ENCODE peak calls at places on chromosomes 11 and 22, in six cellular contexts. G is trophoblast cell, W is IMR-90, R is neuronal stem cell, M is mesenchymal stem cell, V is H1. X is an unnamed sample.

GRCh38 chr11:121448431-121448941 is 3.6 kb upstream of the SORL1 start:
- DNase-seq in G (no peak), W (peak; percentile 3), R (no peak), M (no peak), V (no peak), X (no peak)

GRCh38 chr22:35589071-35589735 is 27.9 kb downstream of the MB start:
- DNase-seq in G (peak; percentile 100), W (peak; percentile 77), R (no peak), M (peak; percentile 95), V (peak; percentile 31), X (no peak)

GRCh38 chr11:76680517-76681425 is 10.2 kb upstream of the LRRC32 start:
- DNase-seq in G (peak; percentile 47), W (peak; percentile 66), R (peak; percentile 76), M (peak; percentile 77), V (peak; percentile 49), X (peak; percentile 88)

GRCh38 chr11:35045219-35045819 is 93.7 kb upstream of the CD44 start:
- DNase-seq in G (no peak), W (no peak), R (no peak), M (peak; percentile 44), V (no peak), X (no peak)

GRCh38 chr11:79676396-79676795 is 235.6 kb upstream of the TENM4 start:
- DNase-seq in G (no peak), W (no peak), R (no peak), M (no peak), V (no peak), X (no peak)

GRCh38 chr22:21771631-21771976 is 36.0 kb upstream of the YPEL1 start:
- DNase-seq in G (no peak), W (no peak), R (no peak), M (no peak), V (no peak), X (no peak)

GRCh38 chr11:28962492-28962891 is 854.3 kb downstream of the METTL15 start:
- DNase-seq in G (no peak), W (no peak), R (no peak), M (no peak), V (no peak), X (no peak)

GRCh38 chr11:121249039-121249663 is 43.4 kb upstream of the SC5D start:
- DNase-seq in G (peak; percentile 39), W (peak; percentile 48), R (peak; percentile 29), M (peak; percentile 61), V (no peak), X (no peak)

GRCh38 chr11:114044042-114044871 is 15.3 kb upstream of the ZBTB16 start:
- DNase-seq in G (no peak), W (no peak), R (no peak), M (peak; percentile 80), V (no peak), X (no peak)

GRCh38 chr11:131824766-131825165 is 454.4 kb downstream of the NTM start:
- DNase-seq in G (no peak), W (peak; percentile 2), R (no peak), M (peak; percentile 27), V (no peak), X (no peak)

GRCh38 chr11:46277623-46278386 is at the start of gene CREB3L1:
- DNase-seq in G (no peak), W (no peak), R (no peak), M (no peak), V (no peak), X (peak; percentile 69)

GRCh38 chr11:65416341-65417185 is 6.0 kb upstream of the NEAT1 start:
- DNase-seq in G (peak; percentile 88), W (peak; percentile 71), R (peak; percentile 84), M (peak; percentile 85), V (peak; percentile 68), X (peak; percentile 91)

GRCh38 chr11:122267602-122268001 is 151.6 kb upstream of the BLID start:
- DNase-seq in G (no peak), W (peak; percentile 56), R (no peak), M (peak; percentile 17), V (no peak), X (no peak)

GRCh38 chr11:121838571-121838970 is 277.4 kb downstream of the BLID start:
- DNase-seq in G (no peak), W (no peak), R (no peak), M (no peak), V (no peak), X (no peak)

GRCh38 chr11:74011360-74012071 is 2.6 kb upstream of the UCP3 start:
- DNase-seq in G (no peak), W (peak; percentile 38), R (no peak), M (peak; percentile 63), V (no peak), X (no peak)

GRCh38 chr11:1073261-1073724 is 1.4 kb upstream of the MUC2 start:
- DNase-seq in G (no peak), W (peak; percentile 46), R (no peak), M (no peak), V (no peak), X (no peak)

GRCh38 chr11:76554767-76555166 is 109.9 kb downstream of the EMSY start:
- DNase-seq in G (no peak), W (no peak), R (no peak), M (no peak), V (no peak), X (no peak)

GRCh38 chr11:72243567-72244316 is at the start of gene PHOX2A:
- DNase-seq in G (no peak), W (no peak), R (no peak), M (no peak), V (no peak), X (peak; percentile 65)

GRCh38 chr22:35065796-35066218 is at the start of gene ISX:
- DNase-seq in G (no peak), W (no peak), R (no peak), M (no peak), V (no peak), X (no peak)

GRCh38 chr11:102555091-102555490 is 24.5 kb upstream of the MMP7 start:
- DNase-seq in G (no peak), W (no peak), R (no peak), M (no peak), V (no peak), X (no peak)

GRCh38 chr22:46320716-46321386 is 14.7 kb upstream of the TRMU start:
- DNase-seq in G (no peak), W (no peak), R (no peak), M (no peak), V (no peak), X (no peak)

GRCh38 chr11:109132539-109132938 is 289.5 kb upstream of the C11orf87 start:
- DNase-seq in G (peak; percentile 1), W (no peak), R (no peak), M (no peak), V (no peak), X (peak; percentile 47)

GRCh38 chr22:42684462-42685195 is 35.4 kb upstream of the CYB5R3 start:
- DNase-seq in G (no peak), W (no peak), R (no peak), M (no peak), V (no peak), X (no peak)

GRCh38 chr22:50606561-50607365 is 6.2 kb downstream of the MAPK8IP2 start:
- DNase-seq in G (no peak), W (no peak), R (no peak), M (no peak), V (no peak), X (no peak)

GRCh38 chr22:26585104-26585790 is 4.7 kb downstream of the TPST2 start:
- DNase-seq in G (no peak), W (peak; percentile 79), R (no peak), M (peak; percentile 71), V (no peak), X (no peak)

GRCh38 chr11:122197055-122197987 is 81.3 kb upstream of the BLID start:
- DNase-seq in G (no peak), W (peak; percentile 99), R (no peak), M (peak; percentile 98), V (no peak), X (no peak)

DNA sequence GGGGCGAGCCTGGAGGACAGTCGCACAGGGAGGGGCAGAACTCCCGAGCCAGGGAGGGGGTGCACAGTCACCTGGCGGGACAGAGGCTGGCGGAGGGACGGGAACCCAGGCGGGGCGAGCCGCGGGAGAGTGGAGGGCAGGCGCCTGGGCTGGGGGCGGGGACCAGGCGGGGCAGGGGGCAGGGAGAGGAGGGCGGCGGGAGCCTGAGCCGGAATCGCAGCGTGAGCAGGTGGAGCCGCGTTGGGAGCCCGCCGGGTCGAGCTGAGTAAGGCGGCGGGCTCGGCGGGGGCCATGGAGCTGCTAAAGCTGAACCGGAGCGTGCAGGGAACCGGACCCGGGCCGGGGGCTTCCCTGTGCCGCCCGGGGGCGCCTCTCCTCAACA is at the start of gene CCKBR:
- DNase-seq in G (no peak), W (no peak), R (peak; percentile 43), M (no peak), V (no peak), X (peak; percentile 65)
- H3K23ac ChIP-seq in G (no peak within 1 kb of the TSS), W (peak within 1 kb of the TSS; percentile 27), R (peak within 1 kb of the TSS; percentile 75), M (no peak within 1 kb of the TSS), V (no peak within 1 kb of the TSS), X (no peak within 1 kb of the TSS)

DNA sequence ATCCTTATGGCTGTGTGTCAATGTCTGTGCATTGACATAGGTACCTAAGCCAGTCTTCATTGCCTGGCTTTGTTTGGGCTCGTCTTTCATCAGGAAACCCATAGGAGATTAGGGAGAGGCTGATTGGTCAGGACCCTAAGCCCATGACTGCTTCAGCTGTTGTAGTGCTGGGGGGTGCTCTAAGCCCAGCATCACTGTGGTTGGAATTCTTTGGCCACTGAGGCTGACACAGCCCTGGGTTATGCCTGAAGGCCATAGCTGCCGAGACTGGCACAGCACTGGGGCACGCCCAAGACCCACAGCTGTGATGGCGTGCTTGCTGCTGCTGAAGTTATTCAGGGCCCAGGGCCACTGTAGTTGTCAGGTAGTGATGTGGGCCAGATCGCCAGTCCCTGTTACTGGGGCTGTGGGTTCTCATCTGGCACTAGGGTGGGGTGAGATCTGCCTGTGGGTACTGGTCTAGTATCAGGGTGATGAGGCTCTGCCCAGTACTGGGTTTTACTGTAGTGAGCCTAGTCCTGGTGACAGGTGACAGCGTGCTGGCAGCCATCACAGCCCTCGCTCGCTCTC is 4.9 kb downstream of the USP18 start:
- DNase-seq in G (no peak), W (no peak), R (no peak), M (no peak), V (no peak), X (no peak)
- H2AFZ ChIP-seq in G (no peak overlapping the region), W (no peak overlapping the region), R (no peak overlapping the region), M (no peak overlapping the region), V (no peak overlapping the region), X (no peak overlapping the region)

GRCh38 chr11:100687630-100688395 is 725 bp downstream of the ARHGAP42 start:
- DNase-seq in G (peak; percentile 61), W (peak; percentile 85), R (peak; percentile 70), M (peak; percentile 90), V (peak; percentile 53), X (peak; percentile 79)

GRCh38 chr11:100684101-100685065 is 2.7 kb upstream of the ARHGAP42 start:
- DNase-seq in G (no peak), W (no peak), R (no peak), M (no peak), V (no peak), X (no peak)

GRCh38 chr11:100689141-100689540 is 2.1 kb downstream of the ARHGAP42 start:
- DNase-seq in G (no peak), W (no peak), R (no peak), M (no peak), V (no peak), X (no peak)

GRCh38 chr11:100687032-100687629 is at the start of gene ARHGAP42:
- DNase-seq in G (peak; percentile 52), W (peak; percentile 48), R (peak; percentile 46), M (peak; percentile 74), V (peak; percentile 78), X (peak; percentile 91)

GRCh38 chr11:100686476-100686875 is 612 bp upstream of the ARHGAP42 start:
- DNase-seq in G (no peak), W (no peak), R (no peak), M (no peak), V (no peak), X (peak; percentile 55)
- H3K23ac ChIP-seq in G (no peak overlapping the region), W (no peak overlapping the region), R (no peak overlapping the region), M (no peak overlapping the region), V (no peak overlapping the region), X (no peak overlapping the region)

GRCh38 chr11:8913961-8914660 is 3.1 kb downstream of the AKIP1 start:
- DNase-seq in G (no peak), W (peak; percentile 39), R (peak; percentile 27), M (peak; percentile 58), V (no peak), X (peak; percentile 61)
- H2AFZ ChIP-seq in G (no peak overlapping the region), W (no peak overlapping the region), R (no peak overlapping the region), M (no peak overlapping the region), V (no peak overlapping the region), X (no peak overlapping the region)

X was measured in H9.